ENCODE peak calls at places on chromosomes 3 and 15, in seven cellular contexts. V is pancreas; D is GM13976; T is posterior vena cava; Z is effector CD4-positive, alpha-beta T cell; G is T-cell; E is NCI-H2081. Y is an unnamed sample.

GRCh38 chr3:104604326-104605010 is 762.2 kb upstream of the ALCAM start:
- DNase-seq in D (no peak), Z (no peak), E (peak; percentile 70), G (no peak), V (no peak), T (no peak), Y (no peak)

GRCh38 chr15:72033711-72034110 is 84.2 kb downstream of the MYO9A start:
- DNase-seq in V (no peak), E (no peak), Z (no peak), D (no peak), T (no peak), G (no peak), Y (no peak)

GRCh38 chr3:57646723-57647122 is 46.2 kb downstream of the DENND6A start:
- DNase-seq in Z (no peak), D (no peak), T (no peak), E (no peak), G (no peak), V (no peak), Y (no peak)

GRCh38 chr3:126896941-126897340 is 86.0 kb upstream of the PLXNA1 start:
- DNase-seq in V (no peak), G (no peak), E (no peak), T (peak; percentile 66), D (no peak), Z (no peak), Y (no peak)

GRCh38 chr3:112781611-112782010 is 65.1 kb downstream of the CD200R1L start:
- DNase-seq in D (no peak), V (no peak), G (no peak), T (no peak), E (no peak), Z (no peak), Y (no peak)

GRCh38 chr3:64639022-64639421 is 48.8 kb downstream of the ADAMTS9 start:
- DNase-seq in T (no peak), D (no peak), E (no peak), V (no peak), Z (no peak), G (no peak), Y (no peak)

GRCh38 chr15:27527490-27528067 is 556.6 kb downstream of the GABRG3 start:
- DNase-seq in T (no peak), Z (no peak), E (no peak), D (no peak), V (no peak), G (no peak), Y (no peak)

GRCh38 chr3:167851171-167851570 is 115.7 kb downstream of the SERPINI1 start:
- DNase-seq in T (no peak), G (no peak), D (no peak), V (no peak), Z (no peak), E (no peak), Y (no peak)

GRCh38 chr3:152325136-152325535 is 56.4 kb downstream of the MBNL1 start:
- DNase-seq in D (no peak), E (no peak), G (no peak), Z (no peak), T (no peak), V (no peak), Y (no peak)

GRCh38 chr3:29758108-29759020 is 477.5 kb downstream of the RBMS3 start:
- DNase-seq in V (no peak), Z (no peak), D (no peak), E (no peak), T (no peak), G (no peak), Y (no peak)

GRCh38 chr3:11381563-11381962 is 109.4 kb downstream of the ATG7 start:
- DNase-seq in Z (no peak), T (no peak), G (no peak), V (peak; percentile 57), E (peak; percentile 57), D (no peak), Y (no peak)

GRCh38 chr3:187987919-187988318 is 166.0 kb upstream of the LPP start:
- DNase-seq in E (no peak), G (peak; percentile 49), Z (peak; percentile 33), D (no peak), V (no peak), T (no peak), Y (no peak)

GRCh38 chr3:40248591-40248990 is 60.9 kb upstream of the EIF1B start:
- DNase-seq in Z (no peak), V (no peak), T (no peak), G (no peak), E (no peak), D (no peak), Y (no peak)

GRCh38 chr15:80531388-80532184 is 127.4 kb downstream of the ARNT2 start:
- DNase-seq in E (no peak), G (no peak), T (peak; percentile 83), D (no peak), V (no peak), Z (no peak), Y (no peak)

GRCh38 chr15:99956022-99956775 is 223.0 kb upstream of the LYSMD4 start:
- DNase-seq in Z (no peak), E (no peak), D (no peak), V (no peak), G (no peak), T (no peak), Y (peak; percentile 43)

GRCh38 chr3:58575986-58576652 is 1.1 kb downstream of the FAM107A start:
- DNase-seq in V (no peak), Z (no peak), E (no peak), D (no peak), G (no peak), T (peak; percentile 66), Y (no peak)

GRCh38 chr3:16474920-16475319 is 38.6 kb downstream of the RFTN1 start:
- DNase-seq in D (no peak), E (no peak), Z (no peak), T (no peak), G (no peak), V (no peak), Y (no peak)

GRCh38 chr3:185082149-185082548 is 70.7 kb downstream of the C3orf70 start:
- DNase-seq in T (no peak), G (no peak), Z (no peak), E (no peak), D (no peak), V (no peak), Y (no peak)